ENCODE peak calls at places on chromosome 3, in five cellular contexts. Q is Panc1, H is GM23338, F is upper lobe of left lung, L is HCT116. N is an unnamed sample.

GRCh38 chr3:61381745-61382392 is 130.6 kb upstream of the FHIT start:
- ATAC-seq in Q (no peak), H (peak), F (no peak), L (peak), N (no peak)

GRCh38 chr3:51620543-51620942 is 50.5 kb upstream of the TEX264 start:
- ATAC-seq in Q (no peak), H (no peak), F (peak), L (no peak), N (peak)

GRCh38 chr3:159170436-159171003 is 368.7 kb downstream of the MFSD1 start:
- ATAC-seq in Q (peak), H (no peak), F (no peak), L (no peak), N (no peak)

GRCh38 chr3:32340039-32340438 is 51.6 kb upstream of the CMTM7 start:
- ATAC-seq in Q (peak), H (peak), F (no peak), L (peak), N (no peak)

GRCh38 chr3:71611099-71611498 is 27.6 kb upstream of the FOXP1 start:
- ATAC-seq in Q (no peak), H (no peak), F (no peak), L (no peak), N (no peak)

GRCh38 chr3:46293035-46293724 is 50.9 kb downstream of the CCR3 start:
- ATAC-seq in Q (no peak), H (peak), F (no peak), L (no peak), N (no peak)

GRCh38 chr3:176590722-176591121 is 606.6 kb downstream of the TBL1XR1 start:
- ATAC-seq in Q (no peak), H (no peak), F (no peak), L (no peak), N (no peak)

GRCh38 chr3:72549819-72550581 is 298.2 kb downstream of the SHQ1 start:
- ATAC-seq in Q (no peak), H (no peak), F (no peak), L (no peak), N (no peak)

GRCh38 chr3:114903213-114903612 is 243.9 kb downstream of the ZBTB20 start:
- ATAC-seq in Q (no peak), H (peak), F (no peak), L (peak), N (no peak)

GRCh38 chr3:60365360-60365759 is 885.9 kb downstream of the FHIT start:
- ATAC-seq in Q (no peak), H (no peak), F (no peak), L (no peak), N (no peak)

GRCh38 chr3:1883489-1883888 is 215.2 kb upstream of the CNTN4 start:
- ATAC-seq in Q (no peak), H (no peak), F (no peak), L (no peak), N (no peak)

GRCh38 chr3:147030274-147030673 is 376.1 kb downstream of the ZIC4 start:
- ATAC-seq in Q (no peak), H (no peak), F (no peak), L (no peak), N (no peak)

GRCh38 chr3:96814581-96815567 is at the start of gene EPHA6:
- ATAC-seq in Q (no peak), H (peak), F (peak), L (no peak), N (peak)

GRCh38 chr3:32758375-32758753 is 59.4 kb upstream of the TRIM71 start:
- ATAC-seq in Q (no peak), H (no peak), F (no peak), L (no peak), N (no peak)

GRCh38 chr3:132522353-132522752 is 74.7 kb upstream of the ACKR4 start:
- ATAC-seq in Q (no peak), H (no peak), F (no peak), L (no peak), N (no peak)

GRCh38 chr3:178761024-178761423 is 224.8 kb downstream of the KCNMB2 start:
- ATAC-seq in Q (no peak), H (no peak), F (no peak), L (no peak), N (no peak)

GRCh38 chr3:151216641-151217040 is 13.6 kb upstream of the GPR171 start:
- ATAC-seq in Q (no peak), H (no peak), F (no peak), L (no peak), N (no peak)

GRCh38 chr3:50666801-50667200 is 7.9 kb upstream of the DOCK3 start:
- ATAC-seq in Q (no peak), H (no peak), F (no peak), L (no peak), N (no peak)

GRCh38 chr3:19775744-19776143 is 158.3 kb downstream of the EFHB start:
- ATAC-seq in Q (no peak), H (peak), F (no peak), L (no peak), N (no peak)

GRCh38 chr3:53591646-53592045 is 97.2 kb downstream of the CACNA1D start:
- ATAC-seq in Q (no peak), H (no peak), F (no peak), L (no peak), N (no peak)

GRCh38 chr3:149382518-149382917 is 5.1 kb upstream of the TM4SF1 start:
- ATAC-seq in Q (no peak), H (no peak), F (no peak), L (no peak), N (no peak)

GRCh38 chr3:71542548-71543370 is 40.8 kb downstream of the FOXP1 start:
- ATAC-seq in Q (no peak), H (peak), F (peak), L (no peak), N (peak)

GRCh38 chr3:56997675-56998074 is 62.8 kb upstream of the SPATA12 start:
- ATAC-seq in Q (no peak), H (no peak), F (no peak), L (no peak), N (peak)

GRCh38 chr3:13223574-13224237 is 150.5 kb upstream of the IQSEC1 start:
- ATAC-seq in Q (no peak), H (no peak), F (no peak), L (no peak), N (no peak)

GRCh38 chr3:118970819-118971218 is 63.8 kb downstream of the IGSF11 start:
- ATAC-seq in Q (no peak), H (no peak), F (no peak), L (no peak), N (no peak)

GRCh38 chr3:3165241-3165640 is 14.2 kb downstream of the CRBN start:
- ATAC-seq in Q (no peak), H (no peak), F (no peak), L (no peak), N (no peak)

GRCh38 chr3:155697542-155697941 is 47.3 kb downstream of the PLCH1 start:
- ATAC-seq in Q (no peak), H (no peak), F (no peak), L (no peak), N (no peak)

GRCh38 chr3:12973827-12974226 is 99.4 kb downstream of the IQSEC1 start:
- ATAC-seq in Q (no peak), H (no peak), F (no peak), L (no peak), N (no peak)

GRCh38 chr3:46383211-46383945 is 12.6 kb downstream of the CCR5 start:
- ATAC-seq in Q (no peak), H (no peak), F (no peak), L (no peak), N (no peak)

GRCh38 chr3:194640829-194641228 is 7.6 kb upstream of the TMEM44 start:
- ATAC-seq in Q (peak), H (peak), F (no peak), L (peak), N (no peak)

GRCh38 chr3:50392101-50392715 is 32.9 kb upstream of the TMEM115 start:
- ATAC-seq in Q (no peak), H (no peak), F (no peak), L (no peak), N (no peak)

DNA sequence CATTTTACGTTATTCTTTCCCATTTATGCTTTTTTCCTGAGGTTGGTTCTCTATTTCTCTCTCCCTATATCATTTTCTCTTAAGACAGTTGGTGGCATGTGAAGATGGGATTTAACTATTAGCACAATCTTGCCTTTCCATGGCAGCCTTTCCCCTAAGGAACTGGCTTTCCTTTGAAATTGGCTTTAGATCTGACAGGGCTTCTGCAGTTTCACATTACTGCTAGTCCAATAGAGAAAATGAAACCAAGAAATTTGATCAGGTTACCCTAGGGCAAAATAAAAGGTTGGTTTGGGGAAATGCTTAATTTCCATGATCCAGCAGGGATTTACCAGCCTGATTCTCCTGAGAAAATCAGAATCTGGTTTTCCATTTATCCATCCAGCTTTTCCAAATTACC is 22.7 kb upstream of the CHL1 start:
- ATAC-seq in Q (no peak), H (no peak), F (no peak), L (no peak), N (no peak)
- TF ChIP-seq POLR2AphosphoS5 in Q (no peak), H (no peak), F (no peak), L (no peak), N (no peak)

GRCh38 chr3:125119752-125120369 is 64.1 kb upstream of the HEG1 start:
- ATAC-seq in Q (no peak), H (peak), F (no peak), L (no peak), N (no peak)
- TF ChIP-seq POLR2AphosphoS5 in Q (no peak), H (no peak), F (no peak), L (no peak), N (no peak)

GRCh38 chr3:124881976-124882697 is 5.0 kb downstream of the ITGB5 start:
- ATAC-seq in Q (no peak), H (no peak), F (no peak), L (no peak), N (no peak)

GRCh38 chr3:124877617-124878016 is 9.5 kb downstream of the ITGB5 start:
- ATAC-seq in Q (no peak), H (no peak), F (no peak), L (no peak), N (no peak)

GRCh38 chr3:124879395-124879723 is 7.8 kb downstream of the ITGB5 start:
- ATAC-seq in Q (peak), H (no peak), F (no peak), L (peak), N (no peak)

GRCh38 chr3:124882749-124883148 is 4.4 kb downstream of the ITGB5 start:
- ATAC-seq in Q (no peak), H (no peak), F (no peak), L (no peak), N (no peak)

DNA sequence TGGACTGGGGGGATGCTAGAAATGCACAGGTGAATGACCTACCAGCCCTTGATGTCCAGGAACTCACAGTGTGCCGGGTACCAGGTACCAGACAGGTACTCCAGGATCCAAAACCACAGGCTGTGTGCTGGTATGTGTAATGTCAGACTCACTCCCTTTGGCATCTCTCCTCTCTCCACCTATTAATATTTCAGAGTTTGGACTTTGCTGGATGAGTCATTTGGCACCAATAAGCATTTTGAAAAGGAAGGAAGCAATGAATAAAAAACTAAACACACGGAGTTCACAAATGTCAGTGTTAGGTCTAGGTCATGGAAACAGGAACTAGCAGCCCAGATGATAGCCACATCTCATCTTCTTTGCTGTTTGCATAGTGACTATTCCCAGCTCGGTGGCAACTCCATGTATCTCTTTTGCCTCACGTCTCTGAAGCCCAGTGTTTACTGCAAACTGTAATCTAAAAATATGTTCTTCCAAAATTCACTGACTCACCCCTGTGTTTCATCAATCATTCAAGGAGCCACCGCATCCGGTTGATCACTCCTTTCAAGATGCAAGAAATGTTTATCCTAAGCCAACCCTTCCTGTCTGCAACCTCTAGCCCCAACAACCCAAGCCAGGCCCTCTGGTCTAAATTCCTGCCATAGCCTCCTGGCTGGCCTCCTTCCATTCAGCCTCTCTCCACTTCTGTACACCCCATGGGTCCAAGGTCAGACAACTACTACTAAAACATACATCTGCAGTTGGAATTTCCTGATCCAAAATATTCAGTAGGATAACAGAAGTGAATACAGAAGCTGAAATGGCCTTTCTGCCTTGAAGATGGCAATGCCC is 8.4 kb downstream of the ITGB5 start:
- ATAC-seq in Q (peak), H (no peak), F (peak), L (peak), N (peak)
- TF ChIP-seq POLR2AphosphoS5 in Q (peak), H (no peak), F (peak), L (peak), N (peak)

GRCh38 chr3:5016218-5017161 is 37.3 kb downstream of the BHLHE40 start:
- ATAC-seq in Q (peak), H (no peak), F (peak), L (peak), N (peak)
- TF ChIP-seq POLR2AphosphoS5 in Q (peak), H (no peak), F (peak), L (peak), N (no peak)

DNA sequence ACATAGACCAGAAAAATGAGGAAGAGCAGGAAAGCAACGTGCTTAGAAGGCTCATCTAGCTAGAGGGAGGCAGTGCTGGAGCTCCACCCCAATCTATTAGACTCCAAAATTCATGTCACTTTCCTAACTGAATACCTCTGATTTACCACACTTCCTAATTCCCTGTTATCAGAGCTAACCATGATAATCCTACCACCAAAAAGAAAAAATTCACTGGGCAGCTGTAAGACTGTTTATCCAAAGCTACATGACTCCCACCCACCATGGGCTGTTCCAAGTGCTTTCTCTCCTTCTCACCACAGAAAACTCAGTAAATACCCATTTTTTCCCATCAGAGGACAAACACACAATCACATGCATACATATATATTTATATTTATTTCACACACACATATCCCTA is 479.5 kb upstream of the WNT5A start:
- ATAC-seq in Q (no peak), H (no peak), F (no peak), L (no peak), N (no peak)
- TF ChIP-seq POLR2AphosphoS5 in Q (no peak), H (no peak), F (no peak), L (no peak), N (no peak)

N was measured in gastroesophageal sphincter.